ENCODE peak calls at places on chromosomes 11 and 22, in nine cellular contexts. V is Peyer's patch, R is endothelial cell, G is ELF-1, Z is KG1, H is H7, J is GM12892, Q is HTR-8/SVneo, C is tibial nerve. X is an unnamed sample.

GRCh38 chr11:11463397-11463796 is 110.3 kb upstream of the CSNK2A3 start:
- DNase-seq in Q (no peak), J (no peak), H (no peak), C (no peak), G (peak; percentile 77), R (no peak), V (no peak), Z (no peak), X (no peak)

GRCh38 chr11:119540370-119541125 is 117.6 kb upstream of the THY1 start:
- DNase-seq in G (no peak), V (no peak), R (no peak), J (no peak), H (no peak), Z (no peak), C (no peak), Q (no peak), X (peak; percentile 18)

GRCh38 chr11:133228406-133229330 is 303.6 kb downstream of the OPCML start:
- DNase-seq in H (peak; percentile 80), V (peak; percentile 72), G (peak; percentile 91), R (peak; percentile 17), Z (no peak), J (no peak), C (no peak), Q (no peak), X (no peak)

GRCh38 chr11:32792111-32792947 is 2.1 kb downstream of the CCDC73 start:
- DNase-seq in R (no peak), C (no peak), Z (no peak), H (peak; percentile 1), G (no peak), V (no peak), Q (no peak), J (no peak), X (no peak)

GRCh38 chr11:1507381-1508140 is 21.0 kb upstream of the MOB2 start:
- DNase-seq in Q (no peak), C (no peak), G (no peak), R (no peak), Z (no peak), H (peak; percentile 84), V (no peak), J (no peak), X (no peak)

GRCh38 chr22:19802881-19803735 is 42.5 kb downstream of the TBX1 start:
- DNase-seq in Q (no peak), G (no peak), J (no peak), Z (no peak), C (no peak), H (peak; percentile 41), V (no peak), R (no peak), X (no peak)

GRCh38 chr11:6431861-6432260 is 8.9 kb downstream of the HPX start:
- DNase-seq in C (no peak), V (no peak), Q (peak; percentile 83), G (peak; percentile 26), R (no peak), Z (no peak), H (no peak), J (no peak), X (no peak)

GRCh38 chr11:119666061-119666460 is 62.9 kb downstream of the NECTIN1 start:
- DNase-seq in V (no peak), R (no peak), C (no peak), H (no peak), Z (no peak), J (no peak), G (no peak), Q (no peak), X (no peak)

GRCh38 chr11:59556115-59556882 is 45.0 kb downstream of the OR4D9 start:
- DNase-seq in Z (peak; percentile 74), Q (no peak), H (peak; percentile 42), G (peak; percentile 92), C (peak; percentile 47), R (peak; percentile 59), V (no peak), J (no peak), X (peak; percentile 75)

GRCh38 chr22:24985824-24986214 is 33.3 kb downstream of the KIAA1671 start:
- DNase-seq in J (no peak), C (no peak), Z (peak; percentile 30), V (no peak), G (no peak), Q (peak; percentile 53), R (no peak), H (peak; percentile 13), X (no peak)

GRCh38 chr11:2143652-2144548 is 4.7 kb upstream of the IGF2 start:
- DNase-seq in Q (no peak), C (no peak), V (no peak), Z (no peak), G (no peak), J (no peak), H (peak; percentile 88), R (no peak), X (no peak)

GRCh38 chr22:22866381-22867111 is 21.1 kb upstream of the IGLL5 start:
- DNase-seq in R (no peak), H (no peak), C (no peak), V (no peak), G (no peak), Z (no peak), J (no peak), Q (no peak), X (no peak)

GRCh38 chr11:76241243-76242000 is 35.1 kb upstream of the WNT11 start:
- DNase-seq in G (no peak), C (no peak), Z (no peak), H (no peak), R (no peak), Q (no peak), V (peak; percentile 30), J (no peak), X (no peak)

GRCh38 chr22:50112151-50113118 is 22.6 kb downstream of the MOV10L1 start:
- DNase-seq in G (peak; percentile 49), C (no peak), J (no peak), V (no peak), Q (peak; percentile 37), R (peak; percentile 46), Z (peak; percentile 60), H (no peak), X (no peak)

GRCh38 chr22:39674536-39674935 is 104.0 kb downstream of the CACNA1I start:
- DNase-seq in Q (peak; percentile 63), V (no peak), Z (no peak), G (no peak), J (no peak), R (no peak), C (no peak), H (no peak), X (no peak)

GRCh38 chr11:64001552-64002427 is 15.6 kb downstream of the OTUB1 start:
- DNase-seq in R (peak; percentile 40), C (no peak), Z (peak; percentile 31), J (no peak), G (no peak), V (no peak), Q (peak; percentile 37), H (no peak), X (no peak)

GRCh38 chr11:69661413-69661715 is 13.8 kb downstream of the LTO1 start:
- DNase-seq in C (no peak), Z (no peak), V (peak; percentile 25), J (no peak), Q (no peak), G (no peak), H (peak; percentile 26), R (no peak), X (no peak)

GRCh38 chr22:36931446-36931845 is 18.0 kb downstream of the CSF2RB start:
- DNase-seq in G (no peak), H (no peak), J (no peak), Q (no peak), Z (no peak), C (no peak), R (no peak), V (no peak), X (no peak)

GRCh38 chr11:26323837-26324236 is 8.1 kb upstream of the ANO3 start:
- DNase-seq in C (no peak), H (no peak), Z (no peak), G (no peak), V (no peak), R (no peak), J (no peak), Q (no peak), X (no peak)

GRCh38 chr11:77126861-77127673 is 979 bp upstream of the MYO7A start:
- DNase-seq in V (peak; percentile 83), C (peak; percentile 33), J (peak; percentile 69), H (peak; percentile 96), G (peak; percentile 82), Z (peak; percentile 54), R (peak; percentile 68), Q (peak; percentile 75), X (peak; percentile 87)

GRCh38 chr11:96219981-96220623 is 122.9 kb downstream of the MAML2 start:
- DNase-seq in C (no peak), J (no peak), G (no peak), R (no peak), Z (no peak), V (no peak), H (peak; percentile 16), Q (no peak), X (no peak)

GRCh38 chr11:108131993-108132392 is 10.6 kb downstream of the ACAT1 start:
- DNase-seq in J (no peak), H (no peak), G (no peak), Q (no peak), V (no peak), C (no peak), Z (no peak), R (no peak), X (no peak)

GRCh38 chr11:128572965-128573364 is 14.4 kb downstream of the ETS1 start:
- DNase-seq in G (no peak), Z (no peak), V (no peak), C (no peak), Q (no peak), R (no peak), H (peak; percentile 53), J (no peak), X (no peak)

GRCh38 chr11:15673408-15673811 is 558.7 kb downstream of the INSC start:
- DNase-seq in C (no peak), Z (no peak), J (no peak), V (no peak), R (no peak), Q (no peak), H (no peak), G (no peak), X (no peak)

GRCh38 chr11:62044639-62045121 is 77.2 kb upstream of the FTH1 start:
- DNase-seq in H (no peak), J (no peak), Q (no peak), R (no peak), Z (no peak), G (peak; percentile 82), C (no peak), V (peak; percentile 68), X (no peak)

GRCh38 chr22:35649026-35649553 is 844 bp downstream of the APOL6 start:
- DNase-seq in G (no peak), C (no peak), Z (no peak), Q (no peak), V (no peak), J (no peak), R (no peak), H (no peak), X (no peak)

GRCh38 chr22:50531546-50532352 is 1.9 kb upstream of the TYMP start:
- DNase-seq in H (peak; percentile 92), R (peak; percentile 68), G (peak; percentile 52), Z (no peak), V (peak; percentile 88), C (peak; percentile 63), Q (no peak), J (peak; percentile 63), X (peak; percentile 88)

GRCh38 chr11:130425156-130425555 is 3.3 kb downstream of the ADAMTS8 start:
- DNase-seq in Q (no peak), C (no peak), H (peak; percentile 19), G (no peak), V (no peak), Z (no peak), R (no peak), J (no peak), X (no peak)

GRCh38 chr22:45612451-45612901 is 59.2 kb upstream of the ATXN10 start:
- DNase-seq in H (no peak), V (no peak), G (peak; percentile 65), Q (peak; percentile 62), Z (no peak), R (no peak), C (peak; percentile 30), J (no peak), X (peak; percentile 78)

GRCh38 chr11:131868769-131869482 is 498.5 kb downstream of the NTM start:
- DNase-seq in C (no peak), R (no peak), G (no peak), V (no peak), J (no peak), Z (no peak), Q (no peak), H (no peak), X (no peak)

GRCh38 chr11:2725367-2726300 is 25.8 kb upstream of the KCNQ1OT1 start:
- DNase-seq in R (no peak), H (no peak), G (no peak), C (peak; percentile 69), J (no peak), V (peak; percentile 66), Q (no peak), Z (no peak), X (peak; percentile 91)